ENCODE peak calls at places on chromosomes 2 and 18, in five cellular contexts. O, B, I, X and P are unnamed samples.

GRCh38 chr2:184692137-184692734 is 93.9 kb downstream of the ZNF804A start:
- DNase-seq in I (no peak), X (no peak), B (no peak), O (no peak), P (no peak)

GRCh38 chr2:26298638-26299393 is 47.1 kb upstream of the SELENOI start:
- DNase-seq in O (no peak), I (no peak), B (peak), X (peak), P (no peak)

GRCh38 chr2:12027136-12027535 is 280.7 kb downstream of the LPIN1 start:
- DNase-seq in B (no peak), I (no peak), O (no peak), X (no peak), P (no peak)

GRCh38 chr2:112881217-112882000 is 29.6 kb upstream of the IL37 start:
- DNase-seq in X (peak), B (peak), I (peak), O (peak), P (peak)

GRCh38 chr18:49189772-49190171 is 239.0 kb upstream of the SMAD7 start:
- DNase-seq in B (no peak), I (no peak), X (no peak), O (no peak), P (no peak)

GRCh38 chr18:77173274-77174030 is 40.9 kb upstream of the MBP start:
- DNase-seq in X (no peak), O (no peak), I (no peak), B (no peak), P (no peak)

GRCh38 chr2:131657895-131658768 is 130.4 kb downstream of the CCDC74A start:
- DNase-seq in O (no peak), B (no peak), I (no peak), X (no peak), P (no peak)

GRCh38 chr2:43312751-43313641 is 86.6 kb upstream of the ZFP36L2 start:
- DNase-seq in B (no peak), O (no peak), X (no peak), I (no peak), P (no peak)

GRCh38 chr18:5414546-5414945 is 119.0 kb upstream of the ZBTB14 start:
- DNase-seq in B (no peak), I (no peak), O (no peak), X (no peak), P (no peak)

GRCh38 chr2:10499911-10500521 is 51.9 kb upstream of the ODC1 start:
- DNase-seq in O (no peak), I (no peak), B (no peak), X (no peak), P (no peak)